ENCODE peak calls at places on chromosomes 6 and 20, in four cellular contexts. One of them, this sample, is unnamed.

GRCh38 chr6:63509652-63510352 is 62.5 kb upstream of the LOC128125822 start:
- DNase-seq in Calu3: no peak
- DNase-seq in SK-N-SH: no peak
- DNase-seq in cardiac fibroblast: peak
- DNase-seq in this sample: peak

GRCh38 chr6:152316024-152316423 is 321.1 kb downstream of the SYNE1 start:
- DNase-seq in cardiac fibroblast: peak
- DNase-seq in SK-N-SH: no peak
- DNase-seq in Calu3: no peak
- DNase-seq in this sample: peak

GRCh38 chr20:58228484-58229197 is at the start of gene ANKRD60:
- DNase-seq in cardiac fibroblast: no peak
- DNase-seq in Calu3: no peak
- DNase-seq in SK-N-SH: peak
- DNase-seq in this sample: peak

GRCh38 chr6:2480267-2480966 is 235.0 kb upstream of the GMDS start:
- DNase-seq in cardiac fibroblast: no peak
- DNase-seq in SK-N-SH: no peak
- DNase-seq in Calu3: no peak
- DNase-seq in this sample: no peak

GRCh38 chr20:14155361-14155760 is 160.0 kb downstream of the MACROD2 start:
- DNase-seq in SK-N-SH: no peak
- DNase-seq in cardiac fibroblast: no peak
- DNase-seq in Calu3: no peak
- DNase-seq in this sample: no peak

GRCh38 chr20:17108896-17109295 is 117.9 kb upstream of the PCSK2 start:
- DNase-seq in Calu3: no peak
- DNase-seq in SK-N-SH: no peak
- DNase-seq in cardiac fibroblast: no peak
- DNase-seq in this sample: no peak

GRCh38 chr6:15786846-15787245 is 124.0 kb upstream of the DTNBP1 start:
- DNase-seq in SK-N-SH: no peak
- DNase-seq in Calu3: no peak
- DNase-seq in cardiac fibroblast: no peak
- DNase-seq in this sample: no peak

GRCh38 chr6:158043008-158043407 is 61.3 kb downstream of the SYNJ2 start:
- DNase-seq in SK-N-SH: no peak
- DNase-seq in cardiac fibroblast: no peak
- DNase-seq in Calu3: no peak
- DNase-seq in this sample: no peak

GRCh38 chr6:69976591-69977090 is 110.3 kb downstream of the COL19A1 start:
- DNase-seq in cardiac fibroblast: peak
- DNase-seq in SK-N-SH: no peak
- DNase-seq in Calu3: no peak
- DNase-seq in this sample: no peak

GRCh38 chr6:18656506-18656905 is 269.4 kb downstream of the RNF144B start:
- DNase-seq in Calu3: no peak
- DNase-seq in cardiac fibroblast: no peak
- DNase-seq in SK-N-SH: no peak
- DNase-seq in this sample: no peak

GRCh38 chr6:3307436-3307835 is 48.7 kb downstream of the PSMG4 start:
- DNase-seq in Calu3: no peak
- DNase-seq in cardiac fibroblast: no peak
- DNase-seq in SK-N-SH: no peak
- DNase-seq in this sample: no peak

GRCh38 chr6:148577687-148578488 is 168.9 kb upstream of the UST start:
- DNase-seq in cardiac fibroblast: peak
- DNase-seq in Calu3: peak
- DNase-seq in SK-N-SH: peak
- DNase-seq in this sample: peak

GRCh38 chr20:54061106-54061881 is 9.1 kb downstream of the BCAS1 start:
- DNase-seq in Calu3: no peak
- DNase-seq in cardiac fibroblast: peak
- DNase-seq in SK-N-SH: no peak
- DNase-seq in this sample: peak

GRCh38 chr20:10555865-10556308 is 117.9 kb downstream of the JAG1 start:
- DNase-seq in SK-N-SH: no peak
- DNase-seq in Calu3: no peak
- DNase-seq in cardiac fibroblast: peak
- DNase-seq in this sample: peak

GRCh38 chr6:20402181-20403079 is 751 bp downstream of the E2F3 start:
- DNase-seq in Calu3: peak
- DNase-seq in SK-N-SH: peak
- DNase-seq in cardiac fibroblast: peak
- DNase-seq in this sample: peak

GRCh38 chr6:128725271-128726233 is 157.4 kb upstream of the LAMA2 start:
- DNase-seq in cardiac fibroblast: peak
- DNase-seq in SK-N-SH: peak
- DNase-seq in Calu3: peak
- DNase-seq in this sample: peak

GRCh38 chr20:39830903-39831302 is 858.1 kb downstream of the MAFB start:
- DNase-seq in SK-N-SH: no peak
- DNase-seq in Calu3: no peak
- DNase-seq in cardiac fibroblast: no peak
- DNase-seq in this sample: no peak

GRCh38 chr20:8812818-8813217 is 256.1 kb upstream of the PLCB4 start:
- DNase-seq in SK-N-SH: no peak
- DNase-seq in Calu3: no peak
- DNase-seq in cardiac fibroblast: no peak
- DNase-seq in this sample: no peak

GRCh38 chr6:139534472-139535115 is 160.1 kb upstream of the CITED2 start:
- DNase-seq in SK-N-SH: no peak
- DNase-seq in Calu3: no peak
- DNase-seq in cardiac fibroblast: no peak
- DNase-seq in this sample: no peak

GRCh38 chr6:161498359-161498758 is 224.5 kb upstream of the AGPAT4 start:
- DNase-seq in SK-N-SH: peak
- DNase-seq in cardiac fibroblast: peak
- DNase-seq in Calu3: peak
- DNase-seq in this sample: peak

GRCh38 chr6:108437821-108438220 is 122.9 kb upstream of the FOXO3 start:
- DNase-seq in cardiac fibroblast: peak
- DNase-seq in SK-N-SH: no peak
- DNase-seq in Calu3: no peak
- DNase-seq in this sample: peak

GRCh38 chr6:169510871-169511270 is 191.0 kb downstream of the WDR27 start:
- DNase-seq in cardiac fibroblast: peak
- DNase-seq in SK-N-SH: no peak
- DNase-seq in Calu3: no peak
- DNase-seq in this sample: peak

GRCh38 chr20:46350201-46350985 is 42.1 kb upstream of the CDH22 start:
- DNase-seq in cardiac fibroblast: peak
- DNase-seq in SK-N-SH: no peak
- DNase-seq in Calu3: peak
- DNase-seq in this sample: peak

GRCh38 chr6:109782401-109783046 is 91.4 kb downstream of the FIG4 start:
- DNase-seq in Calu3: no peak
- DNase-seq in SK-N-SH: peak
- DNase-seq in cardiac fibroblast: no peak
- DNase-seq in this sample: no peak

GRCh38 chr20:53597521-53598120 is 4.0 kb upstream of the ZNF217 start:
- DNase-seq in Calu3: peak
- DNase-seq in SK-N-SH: no peak
- DNase-seq in cardiac fibroblast: no peak
- DNase-seq in this sample: no peak

GRCh38 chr6:19538086-19538485 is 299.1 kb upstream of the ID4 start:
- DNase-seq in SK-N-SH: no peak
- DNase-seq in Calu3: peak
- DNase-seq in cardiac fibroblast: no peak
- DNase-seq in this sample: no peak

GRCh38 chr6:117971637-117972036 is 64.6 kb downstream of the SLC35F1 start:
- DNase-seq in cardiac fibroblast: no peak
- DNase-seq in SK-N-SH: no peak
- DNase-seq in Calu3: no peak
- DNase-seq in this sample: no peak

GRCh38 chr6:33000053-33000452 is 9.3 kb downstream of the HLA-DOA start:
- DNase-seq in SK-N-SH: no peak
- DNase-seq in Calu3: peak
- DNase-seq in cardiac fibroblast: no peak
- DNase-seq in this sample: no peak
- TF ChIP-seq CTCF in SK-N-SH: no peak
- TF ChIP-seq CTCF in Calu3: peak
- TF ChIP-seq CTCF in cardiac fibroblast: no peak
- TF ChIP-seq CTCF in this sample: no peak

DNA sequence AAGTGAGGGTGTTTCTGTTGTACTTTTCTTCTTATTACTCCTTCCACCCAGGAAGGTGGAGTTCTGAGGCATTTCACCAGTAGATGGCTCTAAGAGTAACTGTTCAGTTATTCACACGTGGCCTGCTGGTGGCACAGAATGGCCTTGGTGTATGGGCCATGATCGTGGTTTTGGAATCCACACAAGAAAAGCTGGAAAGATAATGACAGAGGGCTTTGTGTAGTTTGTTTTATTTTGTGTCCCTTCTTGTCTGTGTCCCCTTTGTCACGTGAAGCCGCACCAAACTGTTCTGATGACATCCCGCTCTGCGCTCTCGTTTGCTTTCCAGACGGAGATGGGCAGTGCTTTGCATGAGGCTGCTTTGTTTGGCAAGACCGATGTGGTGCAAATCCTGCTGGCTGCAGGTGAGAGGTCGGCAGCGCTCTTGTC is 93.4 kb downstream of the ANKS1A start:
- DNase-seq in SK-N-SH: no peak
- DNase-seq in cardiac fibroblast: peak
- DNase-seq in Calu3: peak
- DNase-seq in this sample: peak
- TF ChIP-seq CTCF in SK-N-SH: peak
- TF ChIP-seq CTCF in cardiac fibroblast: peak
- TF ChIP-seq CTCF in Calu3: no peak
- TF ChIP-seq CTCF in this sample: peak

DNA sequence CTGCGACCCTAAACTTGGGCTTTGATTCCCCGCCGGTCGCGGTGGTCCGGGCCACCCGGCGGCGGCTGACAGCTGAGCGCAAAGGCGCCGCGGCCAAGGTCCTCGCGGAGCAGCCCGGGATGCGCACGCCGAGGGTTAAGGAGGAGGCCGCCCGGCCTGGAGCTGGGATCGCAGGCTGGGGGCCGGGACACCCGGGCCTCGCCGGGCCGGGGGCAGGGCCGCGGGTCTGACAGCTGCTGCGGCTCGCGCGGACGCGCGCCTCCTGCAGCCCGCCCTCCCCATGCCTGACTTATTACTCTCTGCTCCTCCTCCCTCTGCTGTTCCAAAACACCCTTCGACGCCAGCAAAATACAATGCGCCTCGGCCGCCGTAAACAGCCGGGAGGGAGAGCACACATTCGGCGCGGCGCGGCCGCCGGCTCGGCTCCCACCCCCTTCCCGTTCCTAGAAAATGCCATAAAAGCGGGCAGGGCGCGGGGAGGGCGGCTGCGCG is 743 bp downstream of the BACH2 start:
- DNase-seq in Calu3: peak
- DNase-seq in cardiac fibroblast: peak
- DNase-seq in SK-N-SH: peak
- DNase-seq in this sample: peak
- TF ChIP-seq CTCF in Calu3: no peak
- TF ChIP-seq CTCF in cardiac fibroblast: no peak
- TF ChIP-seq CTCF in SK-N-SH: no peak
- TF ChIP-seq CTCF in this sample: no peak

DNA sequence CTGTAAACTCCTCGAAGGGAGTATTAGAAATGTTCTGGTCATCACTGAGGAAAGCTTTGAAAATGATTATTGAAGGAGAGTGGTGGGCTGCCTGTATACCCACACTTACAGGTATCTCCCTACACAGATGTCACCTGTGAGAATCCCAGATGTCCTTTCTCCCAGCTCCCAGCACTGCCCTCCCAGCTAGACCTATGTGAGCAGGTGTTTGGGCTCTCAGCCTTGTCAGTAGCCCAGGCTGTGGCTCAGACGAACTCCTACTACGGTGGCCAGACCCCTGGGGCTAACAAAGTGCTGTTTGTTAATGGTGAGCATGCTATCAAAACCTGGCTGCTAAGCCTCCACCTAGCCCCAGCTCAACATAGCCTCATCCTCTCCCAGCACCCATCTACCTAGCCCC is 7.1 kb downstream of the PRSS16 start:
- DNase-seq in cardiac fibroblast: no peak
- DNase-seq in SK-N-SH: no peak
- DNase-seq in Calu3: no peak
- DNase-seq in this sample: no peak
- TF ChIP-seq CTCF in cardiac fibroblast: no peak
- TF ChIP-seq CTCF in SK-N-SH: no peak
- TF ChIP-seq CTCF in Calu3: no peak
- TF ChIP-seq CTCF in this sample: no peak

GRCh38 chr6:160120087-160120486 is 1.5 kb upstream of the SLC22A1 start:
- DNase-seq in cardiac fibroblast: peak
- DNase-seq in SK-N-SH: no peak
- DNase-seq in Calu3: no peak
- DNase-seq in this sample: no peak

GRCh38 chr6:160122744-160123143 is 1.1 kb downstream of the SLC22A1 start:
- DNase-seq in Calu3: no peak
- DNase-seq in SK-N-SH: no peak
- DNase-seq in cardiac fibroblast: no peak
- DNase-seq in this sample: peak

GRCh38 chr6:160124007-160124406 is 2.4 kb downstream of the SLC22A1 start:
- DNase-seq in SK-N-SH: no peak
- DNase-seq in cardiac fibroblast: no peak
- DNase-seq in Calu3: no peak
- DNase-seq in this sample: no peak

GRCh38 chr6:160121981-160122380 is 366 bp downstream of the SLC22A1 start:
- DNase-seq in Calu3: no peak
- DNase-seq in SK-N-SH: no peak
- DNase-seq in cardiac fibroblast: no peak
- DNase-seq in this sample: no peak

DNA sequence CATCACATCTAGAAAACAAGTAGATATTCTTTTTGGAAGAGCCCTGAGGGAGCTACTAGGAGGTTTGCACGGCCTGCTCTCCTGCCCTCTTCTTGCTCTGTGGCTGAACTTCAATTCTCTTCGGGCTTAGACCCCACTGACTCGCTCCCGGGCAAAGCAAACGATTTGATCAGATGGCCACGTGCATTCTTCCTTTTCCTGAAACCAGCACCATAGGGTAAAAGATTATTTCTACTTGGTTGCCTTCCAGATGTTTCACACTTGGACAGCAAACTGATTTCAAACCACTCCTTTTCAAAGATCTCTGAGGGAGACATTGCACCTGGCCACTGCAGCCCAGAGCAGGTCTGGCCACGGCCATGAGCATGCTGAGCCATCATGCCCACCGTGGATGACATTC is at the start of gene SLC22A1:
- DNase-seq in cardiac fibroblast: no peak
- DNase-seq in SK-N-SH: no peak
- DNase-seq in Calu3: no peak
- DNase-seq in this sample: no peak
- TF ChIP-seq CTCF in cardiac fibroblast: no peak
- TF ChIP-seq CTCF in SK-N-SH: no peak
- TF ChIP-seq CTCF in Calu3: no peak
- TF ChIP-seq CTCF in this sample: no peak

DNA sequence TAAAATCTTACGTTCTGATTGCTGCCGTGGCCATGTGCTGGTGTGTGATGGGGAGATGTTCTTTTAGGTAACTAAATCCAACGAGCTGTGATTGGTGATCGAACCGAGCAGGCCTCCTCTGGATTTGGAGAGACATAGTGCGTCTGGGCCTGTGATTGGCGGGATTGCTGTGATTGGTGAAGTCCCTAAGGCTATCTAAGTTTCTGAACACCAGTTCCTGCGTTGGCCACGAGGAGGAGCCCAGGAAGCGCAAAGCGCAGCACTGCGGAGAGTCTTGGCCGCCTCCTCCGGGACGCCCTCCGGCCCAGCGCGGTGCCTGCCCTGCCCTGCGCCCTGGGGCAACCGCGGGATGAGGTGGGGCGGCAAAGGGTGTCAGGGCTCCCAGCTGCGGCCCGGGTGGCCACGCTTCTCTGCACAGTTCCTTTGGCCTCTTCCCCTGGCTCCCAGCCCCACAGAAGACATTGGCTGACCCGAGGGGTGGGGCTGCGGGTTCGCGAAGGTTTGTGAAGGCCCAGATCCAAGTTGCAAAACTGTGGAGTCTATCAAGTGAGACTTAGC is 33.0 kb downstream of the HNF4A start:
- DNase-seq in Calu3: peak
- DNase-seq in SK-N-SH: peak
- DNase-seq in cardiac fibroblast: peak
- DNase-seq in this sample: peak
- TF ChIP-seq CTCF in Calu3: peak
- TF ChIP-seq CTCF in SK-N-SH: peak
- TF ChIP-seq CTCF in cardiac fibroblast: peak
- TF ChIP-seq CTCF in this sample: peak